ENCODE peak calls at places on chromosomes 16 and 17, in six cellular contexts. K, Y, H, E, A and W are unnamed samples.

GRCh38 chr16:75924397-75924796 is 198.1 kb upstream of the CPHXL start:
- DNase-seq in H (no peak), A (no peak), E (no peak), K (no peak), Y (no peak), W (no peak)

GRCh38 chr17:58306131-58306951 is 22.3 kb downstream of the TSPOAP1 start:
- DNase-seq in K (no peak), E (no peak), A (no peak), Y (no peak), H (no peak), W (no peak)

GRCh38 chr16:75304521-75305363 is 53.3 kb upstream of the BCAR1 start:
- DNase-seq in H (no peak), E (peak), Y (peak), A (no peak), K (peak), W (no peak)

GRCh38 chr16:81618187-81618586 is 160.9 kb upstream of the PLCG2 start:
- DNase-seq in K (no peak), E (no peak), Y (no peak), H (no peak), A (no peak), W (no peak)

GRCh38 chr16:86059253-86060171 is 160.6 kb downstream of the IRF8 start:
- DNase-seq in K (no peak), H (no peak), Y (no peak), A (no peak), E (no peak), W (no peak)

GRCh38 chr17:78526231-78527025 is 50.8 kb downstream of the DNAH17 start:
- DNase-seq in Y (no peak), E (no peak), H (no peak), A (no peak), K (no peak), W (no peak)

GRCh38 chr17:73513426-73513825 is 130.8 kb downstream of the SDK2 start:
- DNase-seq in A (no peak), H (no peak), E (no peak), Y (no peak), K (no peak), W (no peak)

GRCh38 chr16:74760007-74760767 is 14.4 kb downstream of the FA2H start:
- DNase-seq in K (peak), E (peak), A (no peak), H (no peak), Y (no peak), W (no peak)

GRCh38 chr17:50865060-50865867 is 890 bp downstream of the TOB1 start:
- DNase-seq in Y (no peak), H (no peak), K (peak), A (peak), E (peak), W (peak)

GRCh38 chr17:50613007-50613406 is 21.7 kb upstream of the ABCC3 start:
- DNase-seq in H (no peak), K (no peak), E (no peak), Y (no peak), A (no peak), W (no peak)

GRCh38 chr16:30086291-30087140 is 5.2 kb downstream of the TBX6 start:
- DNase-seq in H (no peak), A (no peak), K (no peak), E (no peak), Y (no peak), W (no peak)

GRCh38 chr16:27355610-27356009 is 41.8 kb downstream of the IL4R start:
- DNase-seq in H (peak), K (peak), A (no peak), Y (no peak), E (peak), W (no peak)

GRCh38 chr16:11743308-11744074 is 834 bp upstream of the TXNDC11 start:
- DNase-seq in Y (no peak), A (no peak), H (peak), K (peak), E (peak), W (peak)